ENCODE peak calls at places on chromosomes 3 and 15, in six cellular contexts. X is NCI-H526 treated with DMSO at 0.1 percent for 48 hours, A is SK-N-DZ, S is HS-5, V is heart right ventricle, B is MCF 10A. N is an unnamed sample.

GRCh38 chr3:46979958-46980497 is 562 bp downstream of the NBEAL2 start:
- DNase-seq in S (no peak), X (no peak), V (peak; percentile 37), B (no peak), A (no peak), N (no peak)

GRCh38 chr3:29408676-29409075 is 127.8 kb downstream of the RBMS3 start:
- DNase-seq in X (no peak), S (no peak), B (no peak), A (no peak), V (no peak), N (no peak)

GRCh38 chr15:88917764-88918163 is 4.6 kb upstream of the MFGE8 start:
- DNase-seq in X (no peak), S (no peak), V (no peak), A (no peak), B (no peak), N (no peak)

GRCh38 chr3:129585949-129586657 is 20.4 kb downstream of the PLXND1 start:
- DNase-seq in V (no peak), A (no peak), B (no peak), S (no peak), X (no peak), N (no peak)

GRCh38 chr3:194364652-194365434 is 4.7 kb downstream of the LRRC15 start:
- DNase-seq in S (no peak), V (peak; percentile 27), B (peak; percentile 15), X (no peak), A (no peak), N (peak; percentile 19)

GRCh38 chr3:188233320-188233719 is 79.4 kb downstream of the LPP start:
- DNase-seq in A (no peak), X (no peak), V (no peak), S (no peak), B (no peak), N (no peak)

GRCh38 chr3:172709776-172710708 is 825 bp downstream of the NCEH1 start:
- DNase-seq in S (no peak), X (peak; percentile 20), B (peak; percentile 44), A (peak; percentile 49), V (peak; percentile 39), N (peak; percentile 55)

GRCh38 chr3:11096266-11097135 is 57.8 kb upstream of the HRH1 start:
- DNase-seq in V (peak; percentile 61), X (no peak), S (peak; percentile 68), B (peak; percentile 95), A (peak; percentile 27), N (peak; percentile 68)

GRCh38 chr3:15294914-15295313 is 37.5 kb downstream of the SH3BP5 start:
- DNase-seq in A (no peak), V (no peak), X (no peak), S (no peak), B (no peak), N (no peak)

GRCh38 chr3:50323092-50323600 is 601 bp upstream of the HYAL2 start:
- DNase-seq in V (no peak), A (no peak), B (no peak), S (no peak), X (no peak), N (no peak)

GRCh38 chr15:50261979-50262378 is 3.5 kb downstream of the HDC start:
- DNase-seq in V (no peak), B (no peak), A (no peak), X (no peak), S (no peak), N (no peak)

GRCh38 chr3:69116897-69117296 is 5.5 kb downstream of the LMOD3 start:
- DNase-seq in X (peak; percentile 69), A (no peak), V (no peak), B (no peak), S (no peak), N (peak; percentile 75)

GRCh38 chr3:74139648-74140047 is 474.8 kb downstream of the CNTN3 start:
- DNase-seq in A (no peak), B (no peak), V (no peak), S (no peak), X (no peak), N (no peak)

GRCh38 chr3:87503901-87504498 is 227.6 kb upstream of the POU1F1 start:
- DNase-seq in X (peak; percentile 12), A (peak; percentile 51), S (peak; percentile 71), B (peak; percentile 81), V (no peak), N (no peak)

GRCh38 chr3:32816439-32817194 is 1.2 kb upstream of the TRIM71 start:
- DNase-seq in S (peak; percentile 3), X (peak; percentile 43), V (no peak), A (peak; percentile 70), B (no peak), N (peak; percentile 79)

GRCh38 chr15:81091889-81092558 is 42.0 kb upstream of the CFAP161 start:
- DNase-seq in V (no peak), A (no peak), X (no peak), B (peak; percentile 84), S (peak; percentile 78), N (no peak)

GRCh38 chr3:182920515-182921084 is 59.7 kb downstream of the DCUN1D1 start:
- DNase-seq in X (no peak), S (no peak), V (no peak), A (peak; percentile 35), B (peak; percentile 24), N (no peak)

GRCh38 chr15:70200511-70200991 is 102.8 kb upstream of the TLE3 start:
- DNase-seq in B (no peak), S (no peak), V (no peak), A (peak; percentile 71), X (peak; percentile 49), N (no peak)

GRCh38 chr3:44439499-44440295 is 37.8 kb downstream of the ZNF445 start:
- DNase-seq in S (no peak), X (no peak), B (no peak), A (peak; percentile 55), V (peak; percentile 51), N (peak; percentile 47)

GRCh38 chr3:47323431-47324277 is 40.9 kb downstream of the KLHL18 start:
- DNase-seq in V (no peak), B (no peak), S (no peak), X (no peak), A (no peak), N (no peak)

GRCh38 chr3:62318752-62319569 is 54.4 kb downstream of the FEZF2 start:
- DNase-seq in V (peak; percentile 82), B (peak; percentile 22), A (peak; percentile 83), X (no peak), S (peak; percentile 44), N (peak; percentile 88)

GRCh38 chr15:67923647-67923971 is 83.8 kb upstream of the RNU6-1 start:
- DNase-seq in X (no peak), A (no peak), S (no peak), B (no peak), V (no peak), N (no peak)